ENCODE peak calls at places on chromosomes 11 and 22, in four cellular contexts. L is GM12878, P is HepG2, Y is K562. A is an unnamed sample.

GRCh38 chr22:39175127-39176066 is 22.9 kb upstream of the CBX7 start:
- DNase-seq in L (no peak), P (no peak), Y (no peak), A (no peak)

GRCh38 chr11:22467248-22467647 is 129.1 kb downstream of the SLC17A6 start:
- DNase-seq in L (no peak), P (no peak), Y (no peak), A (no peak)

GRCh38 chr22:46069518-46070214 is 80.7 kb upstream of the PPARA start:
- DNase-seq in L (no peak), P (no peak), Y (no peak), A (peak; percentile 78)

GRCh38 chr11:131052367-131052766 is 136.1 kb upstream of the SNX19 start:
- DNase-seq in L (no peak), P (no peak), Y (no peak), A (no peak)

GRCh38 chr22:44638966-44639739 is 62.9 kb upstream of the PRR5 start:
- DNase-seq in L (no peak), P (no peak), Y (no peak), A (peak; percentile 65)

GRCh38 chr22:26169312-26170111 is at the start of gene SEZ6L:
- DNase-seq in L (no peak), P (no peak), Y (no peak), A (peak; percentile 90)

GRCh38 chr11:120563698-120564572 is 52.4 kb downstream of the GRIK4 start:
- DNase-seq in L (no peak), P (no peak), Y (no peak), A (no peak)

GRCh38 chr11:121863126-121863525 is 252.9 kb downstream of the BLID start:
- DNase-seq in L (no peak), P (no peak), Y (no peak), A (no peak)

GRCh38 chr11:33089776-33090175 is 50.4 kb downstream of the TCP11L1 start:
- DNase-seq in L (no peak), P (no peak), Y (no peak), A (no peak)
- TF ChIP-seq MXI1 in L (no peak), P (no peak), Y (no peak), A (no peak)

GRCh38 chr11:99325807-99326206 is 305.1 kb downstream of the CNTN5 start:
- DNase-seq in L (no peak), P (peak; percentile 2), Y (no peak), A (no peak)

GRCh38 chr11:99327527-99327926 is 306.8 kb downstream of the CNTN5 start:
- DNase-seq in L (no peak), P (no peak), Y (no peak), A (no peak)
- TF ChIP-seq POLR2AphosphoS5 in L (no peak), P (no peak), Y (no peak), A (no peak)

GRCh38 chr11:64744544-64745218 is 739 bp upstream of the RASGRP2 start:
- DNase-seq in L (no peak), P (no peak), Y (peak; percentile 74), A (peak; percentile 86)

GRCh38 chr11:64743591-64744543 is at the start of gene RASGRP2:
- DNase-seq in L (no peak), P (peak; percentile 28), Y (peak; percentile 87), A (peak; percentile 84)

GRCh38 chr11:64745219-64745522 is 1.2 kb upstream of the RASGRP2 start:
- DNase-seq in L (no peak), P (no peak), Y (no peak), A (peak; percentile 81)

GRCh38 chr11:64746486-64746885 is 2.5 kb upstream of the RASGRP2 start:
- DNase-seq in L (no peak), P (no peak), Y (no peak), A (no peak)

GRCh38 chr11:64745523-64746328 is 1.8 kb upstream of the RASGRP2 start:
- DNase-seq in L (no peak), P (no peak), Y (peak; percentile 94), A (peak; percentile 96)
- H2AFZ ChIP-seq in L (peak overlapping the region; percentile 77), P (no peak overlapping the region), Y (peak overlapping the region; percentile 85), A (peak overlapping the region; percentile 30)

DNA sequence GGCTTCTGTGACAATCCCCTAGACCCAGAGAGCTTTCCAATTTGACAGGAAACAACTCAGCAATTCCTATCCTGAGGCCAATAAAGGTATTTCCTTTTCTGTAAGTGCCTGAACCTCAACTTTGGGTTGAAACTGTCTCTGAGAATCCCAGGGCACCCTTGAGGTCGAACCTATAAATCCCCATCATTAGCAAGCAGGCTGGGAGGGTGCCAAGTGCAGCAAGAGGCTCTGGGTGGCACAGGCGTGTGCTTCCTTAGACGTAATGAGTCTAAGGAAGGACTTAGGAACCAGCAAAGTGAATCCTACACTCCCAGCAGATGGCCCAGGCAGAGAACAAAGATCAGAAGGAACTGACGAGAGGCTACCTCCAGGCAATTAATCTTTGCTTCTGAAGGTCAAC is 234.2 kb upstream of the NARS2 start:
- DNase-seq in L (no peak), P (no peak), Y (no peak), A (no peak)
- TF ChIP-seq MXI1 in L (no peak), P (no peak), Y (no peak), A (no peak)

DNA sequence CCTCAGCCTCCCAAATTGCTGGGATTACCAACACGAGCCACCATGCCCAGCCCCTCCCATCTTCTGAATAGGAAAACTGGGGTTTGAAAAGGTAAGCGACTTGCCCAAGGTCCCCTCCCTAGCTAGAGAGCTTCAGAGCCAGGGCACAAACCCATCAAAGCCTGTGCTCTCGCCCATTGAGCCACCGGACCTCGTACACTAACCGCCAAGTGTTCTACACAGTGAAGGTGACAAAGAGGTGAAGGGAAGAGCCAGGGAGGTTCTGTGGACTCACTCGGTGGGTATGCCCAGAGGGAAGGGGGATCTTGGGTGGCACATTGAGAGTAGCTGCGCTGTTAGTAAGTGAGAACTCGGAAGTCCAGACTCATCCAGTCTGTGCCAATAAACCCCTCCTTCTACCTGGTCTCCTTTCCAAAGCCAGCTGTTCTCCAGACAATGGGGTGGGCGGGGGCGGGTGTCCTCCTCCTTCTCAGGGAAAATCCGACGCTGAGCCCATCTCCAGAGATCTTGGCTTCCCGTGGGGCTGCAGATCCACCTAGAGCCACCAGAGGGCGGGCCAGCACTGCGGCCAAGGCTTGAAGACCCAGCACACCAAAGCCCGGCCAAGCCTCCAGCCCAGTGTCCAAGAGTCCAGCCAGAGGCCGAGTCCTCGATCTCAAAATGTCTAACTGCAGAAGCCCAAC is 3.2 kb upstream of the RTN4RL2 start:
- DNase-seq in L (no peak), P (peak; percentile 82), Y (peak; percentile 80), A (peak; percentile 85)
- TF ChIP-seq POLR2AphosphoS5 in L (no peak), P (no peak), Y (no peak), A (no peak)

GRCh38 chr22:43270949-43271348 is 72.2 kb downstream of the SCUBE1 start:
- DNase-seq in L (no peak), P (no peak), Y (no peak), A (no peak)

GRCh38 chr22:43273902-43274484 is 69.2 kb downstream of the SCUBE1 start:
- DNase-seq in L (peak; percentile 13), P (peak; percentile 47), Y (peak; percentile 69), A (peak; percentile 78)

GRCh38 chr22:43270314-43270908 is 72.8 kb downstream of the SCUBE1 start:
- DNase-seq in L (no peak), P (peak; percentile 69), Y (peak; percentile 14), A (no peak)

GRCh38 chr22:43272869-43273318 is 70.3 kb downstream of the SCUBE1 start:
- DNase-seq in L (no peak), P (no peak), Y (no peak), A (no peak)

DNA sequence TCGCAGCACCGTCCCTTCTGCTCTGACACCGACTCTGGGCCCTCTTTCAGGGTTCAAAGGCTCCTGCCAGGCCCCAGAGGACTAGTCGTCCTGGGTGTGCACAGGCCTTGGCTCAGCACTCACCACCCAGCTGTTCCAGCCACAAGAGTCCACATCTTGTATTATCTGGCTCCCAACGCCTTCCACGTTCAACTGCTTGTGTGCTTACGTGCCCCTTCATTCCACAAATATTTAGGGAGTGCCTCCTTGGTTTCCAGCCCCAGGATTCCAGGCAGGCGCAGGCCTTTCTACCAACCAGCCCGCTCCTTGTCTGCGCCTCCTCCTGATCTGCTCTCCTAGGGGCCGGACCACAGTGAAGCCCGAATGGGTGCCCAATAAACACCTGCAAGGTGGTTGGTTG is 70.9 kb downstream of the SCUBE1 start:
- DNase-seq in L (no peak), P (no peak), Y (no peak), A (no peak)
- H2AFZ ChIP-seq in L (no peak overlapping the region), P (no peak overlapping the region), Y (no peak overlapping the region), A (no peak overlapping the region)

GRCh38 chr11:63478896-63479295 is 12.1 kb downstream of the PLAAT5 start:
- DNase-seq in L (peak; percentile 23), P (peak; percentile 61), Y (peak; percentile 79), A (peak; percentile 76)
- TF ChIP-seq MXI1 in L (no peak), P (no peak), Y (no peak), A (no peak)

DNA sequence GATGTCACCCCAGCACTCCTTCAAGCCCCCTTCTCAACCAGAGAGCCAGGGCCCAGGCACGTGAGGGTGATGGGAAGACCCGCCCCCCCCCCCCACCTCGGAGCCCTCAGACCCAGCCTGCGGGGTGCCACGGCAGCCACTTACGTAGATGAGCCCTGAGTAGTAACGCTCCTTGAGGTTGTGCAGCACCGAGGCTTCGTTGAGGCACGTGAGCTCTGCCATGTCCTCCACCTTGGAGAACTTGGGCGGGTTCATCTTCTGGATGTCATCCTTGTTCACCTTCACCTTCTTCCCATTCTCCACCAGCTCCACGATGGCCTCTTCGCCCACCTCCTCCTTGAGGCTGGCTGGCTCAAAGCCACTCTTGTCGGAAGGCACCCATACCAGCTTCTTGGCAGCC is 39.0 kb downstream of the MYH9 start:
- DNase-seq in L (no peak), P (no peak), Y (no peak), A (no peak)
- TF ChIP-seq POLR2AphosphoS5 in L (peak; percentile 26), P (no peak), Y (no peak), A (no peak)

GRCh38 chr11:96228472-96228871 is 114.5 kb downstream of the MAML2 start:
- DNase-seq in L (no peak), P (peak; percentile 68), Y (no peak), A (no peak)
- H2AFZ ChIP-seq in L (no peak overlapping the region), P (no peak overlapping the region), Y (peak overlapping the region; percentile 14), A (no peak overlapping the region)

GRCh38 chr11:126079640-126080205 is 17.1 kb upstream of the CDON start:
- DNase-seq in L (no peak), P (peak; percentile 63), Y (no peak), A (peak; percentile 62)
- TF ChIP-seq MXI1 in L (no peak), P (no peak), Y (no peak), A (no peak)

A was measured in SK-N-SH.